ENCODE peak calls at places on chromosomes 2 and 18, in four cellular contexts. C, N, P and U are unnamed samples.

GRCh38 chr2:31580321-31581117 is at the start of gene SRD5A2:
- DNase-seq in C (no peak), N (no peak), P (no peak), U (no peak)

GRCh38 chr18:48649231-48649630 is 110.4 kb downstream of the CTIF start:
- DNase-seq in C (peak; percentile 70), N (no peak), P (no peak), U (no peak)

GRCh38 chr18:3121256-3121655 is 98.5 kb downstream of the MYOM1 start:
- DNase-seq in C (no peak), N (no peak), P (no peak), U (no peak)

GRCh38 chr2:85468704-85469349 is 50.3 kb downstream of the SH2D6 start:
- DNase-seq in C (peak; percentile 97), N (no peak), P (peak; percentile 48), U (no peak)

GRCh38 chr2:181419124-181419855 is 37.9 kb upstream of the ITGA4 start:
- DNase-seq in C (no peak), N (no peak), P (no peak), U (no peak)

GRCh38 chr2:51472300-51472699 is 440.4 kb upstream of the NRXN1 start:
- DNase-seq in C (no peak), N (no peak), P (no peak), U (no peak)

GRCh38 chr2:127739800-127740199 is 38.5 kb downstream of the SFT2D3 start:
- DNase-seq in C (no peak), N (no peak), P (no peak), U (no peak)

GRCh38 chr2:64653174-64654062 is at the start of gene SERTAD2:
- DNase-seq in C (peak; percentile 75), N (no peak), P (peak; percentile 96), U (peak; percentile 87)

GRCh38 chr2:199704358-199705238 is 146.4 kb downstream of the FTCDNL1 start:
- DNase-seq in C (peak; percentile 53), N (no peak), P (peak; percentile 61), U (peak; percentile 68)

GRCh38 chr2:12045864-12046291 is 299.4 kb downstream of the LPIN1 start:
- DNase-seq in C (no peak), N (peak; percentile 85), P (no peak), U (no peak)

GRCh38 chr2:48131503-48132293 is 225.4 kb upstream of the FBXO11 start:
- DNase-seq in C (no peak), N (no peak), P (no peak), U (no peak)

GRCh38 chr18:29501952-29502351 is 1325.0 kb upstream of the CDH2 start:
- DNase-seq in C (no peak), N (no peak), P (no peak), U (no peak)

GRCh38 chr2:430280-431040 is 142.6 kb upstream of the ALKAL2 start:
- DNase-seq in C (no peak), N (no peak), P (no peak), U (no peak)

GRCh38 chr2:20400787-20401494 is 45.9 kb upstream of the RHOB start:
- DNase-seq in C (no peak), N (no peak), P (no peak), U (no peak)

GRCh38 chr2:100625731-100626130 is 62.9 kb downstream of the PDCL3 start:
- DNase-seq in C (no peak), N (no peak), P (no peak), U (no peak)

GRCh38 chr2:66445781-66446177 is 10.9 kb downstream of the MEIS1 start:
- DNase-seq in C (no peak), N (no peak), P (no peak), U (no peak)

GRCh38 chr18:49959176-49959575 is 145.8 kb upstream of the ACAA2 start:
- DNase-seq in C (no peak), N (peak; percentile 43), P (no peak), U (no peak)

GRCh38 chr2:240435457-240435954 is at the start of gene GPC1:
- DNase-seq in C (peak; percentile 40), N (no peak), P (peak; percentile 93), U (peak; percentile 75)

GRCh38 chr2:213315168-213315876 is 31.1 kb downstream of the SPAG16 start:
- DNase-seq in C (no peak), N (peak; percentile 11), P (no peak), U (no peak)

GRCh38 chr2:196949116-196949515 is 22.6 kb upstream of the PGAP1 start:
- DNase-seq in C (no peak), N (no peak), P (no peak), U (no peak)

GRCh38 chr18:2967357-2967756 is 45.6 kb downstream of the LPIN2 start:
- DNase-seq in C (no peak), N (no peak), P (no peak), U (no peak)

GRCh38 chr2:181037922-181038321 is 57.5 kb downstream of the UBE2E3 start:
- DNase-seq in C (no peak), N (no peak), P (no peak), U (no peak)

GRCh38 chr2:72824224-72824842 is 1.5 kb downstream of the EXOC6B start:
- DNase-seq in C (no peak), N (no peak), P (peak; percentile 14), U (no peak)

GRCh38 chr2:150981826-150982225 is 279.8 kb downstream of the RBM43 start:
- DNase-seq in C (no peak), N (no peak), P (no peak), U (no peak)

GRCh38 chr2:185130685-185131084 is 532.4 kb downstream of the ZNF804A start:
- DNase-seq in C (no peak), N (no peak), P (no peak), U (no peak)

GRCh38 chr2:150388289-150388625 is 99.2 kb downstream of the RND3 start:
- DNase-seq in C (no peak), N (no peak), P (no peak), U (no peak)

GRCh38 chr2:216857131-216857550 is 2.7 kb downstream of the TNP1 start:
- DNase-seq in C (no peak), N (no peak), P (no peak), U (no peak)

GRCh38 chr18:77206676-77207370 is 42.8 kb upstream of the GALR1 start:
- DNase-seq in C (no peak), N (no peak), P (no peak), U (no peak)

GRCh38 chr2:145751634-145752033 is 1231.7 kb upstream of the ZEB2 start:
- DNase-seq in C (no peak), N (peak; percentile 70), P (peak; percentile 34), U (no peak)

GRCh38 chr2:150688016-150688415 is 200.5 kb upstream of the RND3 start:
- DNase-seq in C (no peak), N (no peak), P (no peak), U (no peak)

GRCh38 chr18:8503287-8503686 is 106.0 kb upstream of the RAB12 start:
- DNase-seq in C (no peak), N (no peak), P (no peak), U (no peak)

GRCh38 chr2:58866040-58866439 is 624.9 kb upstream of the FANCL start:
- DNase-seq in C (no peak), N (peak; percentile 21), P (no peak), U (no peak)

GRCh38 chr2:126749537-126749936 is 93.6 kb downstream of the GYPC start:
- DNase-seq in C (no peak), N (no peak), P (peak; percentile 37), U (no peak)

GRCh38 chr2:17583646-17584045 is 43.1 kb downstream of the VSNL1 start:
- DNase-seq in C (no peak), N (no peak), P (no peak), U (no peak)

DNA sequence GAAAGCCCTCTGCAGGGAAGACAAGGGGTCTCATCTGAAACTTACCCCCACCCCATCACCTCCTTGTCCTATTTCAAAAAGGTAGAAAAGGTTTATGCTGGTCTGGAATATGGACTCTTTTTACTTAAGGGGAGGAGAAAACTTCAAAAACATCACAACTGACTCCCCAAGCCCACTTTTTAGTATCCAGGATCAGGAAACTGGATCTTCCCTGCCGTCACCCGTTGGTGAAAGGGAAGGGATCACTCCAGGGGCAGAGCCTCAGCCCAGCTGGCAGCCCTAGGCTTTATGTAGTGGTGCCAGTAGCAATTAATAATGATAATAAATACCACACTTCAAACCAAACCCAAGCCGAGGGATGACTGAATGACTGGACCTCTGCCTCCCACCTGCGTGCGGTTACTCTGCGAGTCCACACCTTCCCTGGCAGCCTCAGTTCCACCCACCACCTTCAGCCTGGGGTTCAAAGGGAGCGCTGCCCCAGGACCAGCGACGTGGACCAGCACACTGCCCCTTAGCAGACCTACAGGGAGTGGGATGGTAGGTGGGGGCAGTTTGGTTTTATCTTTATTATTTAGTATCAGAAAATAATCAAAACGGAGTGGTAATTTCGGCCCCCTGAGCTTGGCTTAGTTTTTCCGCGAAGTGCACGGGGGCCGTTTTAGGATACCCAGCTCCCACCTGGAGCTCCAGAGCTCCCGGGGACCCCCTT is 4.9 kb upstream of the GATA6 start:
- DNase-seq in C (no peak), N (no peak), P (no peak), U (no peak)
- TF ChIP-seq TARDBP in C (no peak), N (no peak), P (no peak), U (no peak)

GRCh38 chr18:59468821-59469220 is 109.8 kb upstream of the LMAN1 start:
- DNase-seq in C (no peak), N (no peak), P (no peak), U (no peak)

GRCh38 chr18:59467497-59467896 is 108.4 kb upstream of the LMAN1 start:
- DNase-seq in C (no peak), N (no peak), P (no peak), U (no peak)

GRCh38 chr18:59469463-59470180 is 110.6 kb upstream of the LMAN1 start:
- DNase-seq in C (no peak), N (no peak), P (no peak), U (no peak)

GRCh38 chr18:59470627-59471121 is 111.6 kb upstream of the LMAN1 start:
- DNase-seq in C (no peak), N (no peak), P (no peak), U (no peak)
- TF ChIP-seq SP1 in C (no peak), N (no peak), P (no peak), U (no peak)

GRCh38 chr2:38709515-38710194 is 41.5 kb downstream of the SRSF7 start:
- DNase-seq in C (no peak), N (peak; percentile 35), P (no peak), U (no peak)
- TF ChIP-seq TARDBP in C (no peak), N (no peak), P (no peak), U (no peak)

GRCh38 chr2:6943523-6943922 is 26.3 kb downstream of the RNF144A start:
- DNase-seq in C (no peak), N (no peak), P (no peak), U (no peak)
- TF ChIP-seq SP1 in C (no peak), N (no peak), P (no peak), U (no peak)

DNA sequence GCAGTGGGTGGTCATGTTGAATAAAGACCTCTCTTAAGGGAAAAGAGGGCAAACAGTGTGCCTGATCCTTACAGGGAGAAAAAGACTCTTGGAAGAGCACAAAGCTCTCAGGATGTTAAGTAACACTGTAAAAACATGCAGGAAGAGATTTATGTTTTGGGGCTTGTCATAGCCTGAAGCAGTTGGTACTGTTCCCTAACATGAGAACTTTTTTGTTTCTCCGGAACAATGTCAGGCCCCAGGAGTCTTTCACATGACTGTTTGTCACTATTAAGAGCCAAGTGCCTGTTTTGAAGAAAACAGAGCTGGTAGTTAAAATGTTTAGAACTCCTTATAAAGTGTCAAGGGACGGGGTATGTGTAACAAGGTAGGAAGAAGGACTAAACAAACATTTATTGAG is 83.7 kb upstream of the B3GNT2 start:
- DNase-seq in C (no peak), N (no peak), P (no peak), U (no peak)
- TF ChIP-seq TARDBP in C (no peak), N (no peak), P (no peak), U (no peak)